ENCODE peak calls at places on chromosomes 1 and 21, in nine cellular contexts. E is HFF-Myc, A is NB4, D is lower leg skin, O is astrocyte of the spinal cord, N is PC-9, C is esophagus squamous epithelium, Z is cardiac muscle cell, W is dorsolateral prefrontal cortex. F is an unnamed sample.

GRCh38 chr1:203408485-203409229 is 57.7 kb upstream of the FMOD start:
- DNase-seq in E (peak), A (no peak), D (peak), O (peak), N (no peak), C (no peak), Z (no peak), W (peak), F (peak)

GRCh38 chr1:46202975-46203737 is at the start of gene LURAP1:
- DNase-seq in E (peak), A (no peak), D (peak), O (peak), N (no peak), C (no peak), Z (peak), W (peak), F (peak)

GRCh38 chr1:174898102-174898802 is 101.5 kb upstream of the CACYBP start:
- DNase-seq in E (no peak), A (no peak), D (no peak), O (no peak), N (no peak), C (no peak), Z (no peak), W (no peak), F (no peak)

GRCh38 chr1:115531806-115532359 is 109.9 kb upstream of the VANGL1 start:
- DNase-seq in E (no peak), A (no peak), D (no peak), O (peak), N (no peak), C (no peak), Z (no peak), W (no peak), F (no peak)

GRCh38 chr1:112074711-112075110 is 85.2 kb upstream of the KCND3 start:
- DNase-seq in E (no peak), A (no peak), D (no peak), O (no peak), N (no peak), C (no peak), Z (no peak), W (no peak), F (no peak)

GRCh38 chr1:228871314-228872061 is 136.2 kb downstream of the RHOU start:
- DNase-seq in E (no peak), A (no peak), D (peak), O (no peak), N (no peak), C (no peak), Z (no peak), W (no peak), F (no peak)

GRCh38 chr1:236308827-236309226 is 27.1 kb upstream of the ERO1B start:
- DNase-seq in E (no peak), A (no peak), D (peak), O (no peak), N (no peak), C (no peak), Z (no peak), W (no peak), F (no peak)

GRCh38 chr1:11653616-11654570 is at the start of gene FBXO2:
- DNase-seq in E (no peak), A (no peak), D (no peak), O (no peak), N (peak), C (no peak), Z (peak), W (peak), F (no peak)

GRCh38 chr1:60960846-60961542 is 121.4 kb upstream of the NFIA start:
- DNase-seq in E (no peak), A (peak), D (no peak), O (peak), N (no peak), C (no peak), Z (peak), W (no peak), F (no peak)

GRCh38 chr1:107548276-107548675 is 407.4 kb downstream of the NTNG1 start:
- DNase-seq in E (no peak), A (no peak), D (no peak), O (peak), N (no peak), C (no peak), Z (no peak), W (no peak), F (no peak)

GRCh38 chr1:208326033-208326432 is 81.8 kb upstream of the PLXNA2 start:
- DNase-seq in E (no peak), A (peak), D (no peak), O (no peak), N (no peak), C (no peak), Z (no peak), W (no peak), F (no peak)

GRCh38 chr1:235867903-235868469 is 1.3 kb upstream of the LYST start:
- DNase-seq in E (no peak), A (peak), D (no peak), O (no peak), N (no peak), C (no peak), Z (no peak), W (no peak), F (no peak)

GRCh38 chr1:198491596-198491995 is 48.9 kb downstream of the ATP6V1G3 start:
- DNase-seq in E (no peak), A (no peak), D (no peak), O (no peak), N (no peak), C (no peak), Z (no peak), W (no peak), F (peak)

GRCh38 chr1:2128189-2128901 is 66.2 kb downstream of the FAAP20 start:
- DNase-seq in E (no peak), A (no peak), D (no peak), O (no peak), N (no peak), C (no peak), Z (no peak), W (no peak), F (peak)

GRCh38 chr21:43315244-43316137 is 111.4 kb downstream of the SIK1 start:
- DNase-seq in E (no peak), A (no peak), D (no peak), O (no peak), N (no peak), C (no peak), Z (no peak), W (no peak), F (no peak)
- TF ChIP-seq CTCF in E (no peak), A (no peak), D (no peak), O (no peak), N (no peak), C (no peak), Z (peak), W (no peak), F (peak)

GRCh38 chr1:58392083-58392482 is 154.4 kb downstream of the OMA1 start:
- DNase-seq in E (no peak), A (no peak), D (no peak), O (no peak), N (no peak), C (no peak), Z (no peak), W (no peak), F (no peak)

GRCh38 chr1:58390051-58390450 is 156.5 kb downstream of the OMA1 start:
- DNase-seq in E (no peak), A (no peak), D (no peak), O (no peak), N (no peak), C (no peak), Z (no peak), W (no peak), F (no peak)

GRCh38 chr1:58395355-58395754 is 151.2 kb downstream of the OMA1 start:
- DNase-seq in E (peak), A (peak), D (no peak), O (peak), N (peak), C (no peak), Z (no peak), W (no peak), F (peak)

GRCh38 chr1:58391056-58391455 is 155.5 kb downstream of the OMA1 start:
- DNase-seq in E (no peak), A (peak), D (no peak), O (no peak), N (no peak), C (no peak), Z (no peak), W (no peak), F (no peak)

GRCh38 chr1:58391514-58391913 is 155.0 kb downstream of the OMA1 start:
- DNase-seq in E (no peak), A (no peak), D (no peak), O (no peak), N (no peak), C (no peak), Z (no peak), W (no peak), F (no peak)
- H3K4me3 ChIP-seq in E (no peak), A (no peak), D (no peak), O (no peak), N (no peak), C (no peak), Z (no peak), W (no peak), F (no peak)

GRCh38 chr1:1123581-1124507 is 8.0 kb upstream of the C1orf159 start:
- DNase-seq in E (no peak), A (peak), D (no peak), O (no peak), N (no peak), C (no peak), Z (no peak), W (no peak), F (peak)
- TF ChIP-seq CTCF in E (no peak), A (no peak), D (no peak), O (no peak), N (no peak), C (no peak), Z (no peak), W (no peak), F (no peak)

GRCh38 chr1:210372931-210373627 is 44.4 kb downstream of the HHAT start:
- DNase-seq in E (no peak), A (no peak), D (no peak), O (no peak), N (no peak), C (no peak), Z (no peak), W (no peak), F (no peak)

GRCh38 chr1:210373628-210373877 is 44.9 kb downstream of the HHAT start:
- DNase-seq in E (no peak), A (no peak), D (no peak), O (no peak), N (no peak), C (no peak), Z (no peak), W (no peak), F (no peak)

GRCh38 chr1:210372491-210372890 is 43.8 kb downstream of the HHAT start:
- DNase-seq in E (no peak), A (no peak), D (no peak), O (no peak), N (no peak), C (no peak), Z (no peak), W (no peak), F (no peak)

GRCh38 chr1:210374600-210374953 is 45.9 kb downstream of the HHAT start:
- DNase-seq in E (no peak), A (peak), D (no peak), O (no peak), N (no peak), C (no peak), Z (no peak), W (no peak), F (no peak)

DNA sequence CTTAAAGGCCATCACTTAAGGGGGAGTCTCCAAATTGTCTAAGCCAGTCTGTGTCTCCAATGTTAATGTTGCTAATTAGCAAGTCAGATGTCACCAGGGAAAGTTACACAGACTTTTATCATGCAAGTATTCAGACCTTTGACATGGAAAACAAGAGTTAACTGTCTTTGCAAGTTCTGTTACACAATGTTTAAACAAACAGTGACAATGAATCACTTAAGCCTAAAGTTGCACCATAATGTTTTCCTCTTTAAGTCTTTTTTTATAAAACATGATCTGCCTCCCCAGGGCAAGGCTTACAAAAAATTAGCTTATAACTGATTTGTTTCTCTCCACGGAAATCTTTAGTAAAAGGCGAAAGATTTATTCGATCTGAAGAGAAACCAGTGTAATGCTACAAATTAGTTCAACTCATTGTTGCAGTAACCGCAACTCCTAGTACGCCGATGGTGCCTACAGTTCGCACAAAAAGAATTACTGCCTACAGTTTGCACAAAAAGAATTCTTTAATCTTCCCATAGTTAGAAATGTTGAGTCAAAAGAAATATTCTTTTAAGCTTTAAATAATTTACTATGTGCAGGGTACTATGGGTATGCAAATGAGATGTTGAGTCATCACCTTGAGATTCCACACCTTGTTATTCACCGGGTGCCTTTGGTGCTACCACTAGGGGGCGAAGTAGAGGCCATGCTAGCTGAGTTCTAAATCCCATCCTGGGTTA is 45.3 kb downstream of the HHAT start:
- DNase-seq in E (peak), A (peak), D (no peak), O (peak), N (peak), C (no peak), Z (peak), W (peak), F (peak)
- H3K4me3 ChIP-seq in E (no peak), A (no peak), D (no peak), O (no peak), N (peak), C (no peak), Z (no peak), W (no peak), F (no peak)

DNA sequence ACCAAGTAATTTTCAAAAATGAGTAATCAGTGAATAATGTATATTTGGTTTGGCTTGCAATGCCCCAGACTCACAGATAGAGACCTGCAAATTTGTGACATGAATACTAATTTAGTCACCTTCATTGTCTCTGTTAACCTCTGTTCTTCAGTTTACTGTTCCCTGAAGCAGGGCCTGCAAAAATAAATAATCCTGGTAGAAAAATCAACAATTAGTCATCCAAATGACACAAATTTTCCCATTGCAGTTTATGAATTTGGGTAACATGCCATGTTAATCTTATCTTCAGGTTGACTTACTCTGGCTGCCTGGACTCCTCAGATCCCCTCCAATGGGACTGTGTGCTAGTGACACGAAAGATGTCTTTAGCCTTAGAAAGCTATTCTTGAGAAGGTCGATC is 289.5 kb downstream of the PAPPA2 start:
- DNase-seq in E (no peak), A (no peak), D (no peak), O (no peak), N (no peak), C (no peak), Z (no peak), W (no peak), F (no peak)
- TF ChIP-seq CTCF in E (no peak), A (no peak), D (no peak), O (no peak), N (no peak), C (no peak), Z (no peak), W (no peak), F (no peak)

DNA sequence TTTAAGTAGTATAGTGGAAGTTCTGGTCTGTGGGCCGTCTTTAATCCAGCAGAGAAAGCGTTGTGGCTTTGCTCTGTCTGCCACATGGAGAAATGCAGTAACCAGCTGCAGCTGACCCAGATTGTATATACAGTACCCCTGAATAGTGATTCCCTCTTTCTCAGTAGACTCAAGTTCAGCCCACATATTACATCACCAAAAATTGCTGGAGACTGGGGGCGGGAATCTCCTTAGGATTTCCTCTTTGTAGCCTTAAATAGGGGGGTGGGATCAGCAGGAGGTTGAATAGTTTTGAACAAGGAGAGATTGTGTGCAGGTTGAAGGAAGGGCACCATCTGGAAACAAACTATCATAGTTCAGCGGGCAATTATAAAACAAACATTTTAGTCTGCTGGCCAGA is at the start of gene ANGPTL1:
- DNase-seq in E (peak), A (peak), D (no peak), O (peak), N (no peak), C (no peak), Z (no peak), W (no peak), F (peak)
- H3K4me3 ChIP-seq in E (no peak), A (no peak), D (no peak), O (peak), N (no peak), C (peak), Z (no peak), W (peak), F (no peak)

F was measured in AG10803.